ENCODE peak calls at places on chromosomes 5 and 9, in ten cellular contexts. N is EL; P is CD4-positive, alpha-beta memory T cell; U is fibroblast of gingiva; C is A549; Q is GM23338; W is stimulated activated CD8-positive, alpha-beta memory T cell treated with anti-CD3 and anti-CD28 coated beads, Interleukin-15, amount 100 ng/mL, for 48 hours; E is NCI-H526; F is cardiac fibroblast; Z is ACHN. H is an unnamed sample.

GRCh38 chr5:75756991-75757390 is 39.8 kb upstream of the POC5 start:
- DNase-seq in N (peak), P (no peak), U (no peak), C (no peak), Q (no peak), W (no peak), E (no peak), F (no peak), Z (peak), H (no peak)

GRCh38 chr5:178192244-178192643 is 5.1 kb upstream of the GMCL2 start:
- DNase-seq in N (no peak), P (no peak), U (no peak), C (no peak), Q (no peak), W (no peak), E (no peak), F (no peak), Z (no peak), H (no peak)

GRCh38 chr5:57478826-57479225 is 3.8 kb downstream of the ACTBL2 start:
- DNase-seq in N (no peak), P (no peak), U (no peak), C (no peak), Q (no peak), W (no peak), E (no peak), F (no peak), Z (no peak), H (no peak)

GRCh38 chr5:148011407-148012124 is 52.2 kb upstream of the SPINK5 start:
- DNase-seq in N (peak), P (no peak), U (peak), C (no peak), Q (no peak), W (no peak), E (peak), F (peak), Z (no peak), H (peak)

GRCh38 chr5:103582364-103582763 is 19.8 kb upstream of the NUDT12 start:
- DNase-seq in N (peak), P (no peak), U (peak), C (no peak), Q (peak), W (no peak), E (peak), F (peak), Z (peak), H (peak)

GRCh38 chr9:130895481-130896232 is 955 bp downstream of the QRFP start:
- DNase-seq in N (no peak), P (no peak), U (no peak), C (no peak), Q (peak), W (no peak), E (no peak), F (peak), Z (no peak), H (no peak)

GRCh38 chr9:17587113-17587512 is 8.2 kb downstream of the SH3GL2 start:
- DNase-seq in N (no peak), P (no peak), U (no peak), C (no peak), Q (peak), W (no peak), E (no peak), F (no peak), Z (no peak), H (no peak)

GRCh38 chr5:147751156-147751830 is 31.2 kb downstream of the JAKMIP2 start:
- DNase-seq in N (no peak), P (no peak), U (no peak), C (no peak), Q (no peak), W (no peak), E (no peak), F (no peak), Z (no peak), H (no peak)

GRCh38 chr5:130400091-130400490 is 495.8 kb downstream of the CHSY3 start:
- DNase-seq in N (peak), P (no peak), U (peak), C (peak), Q (no peak), W (no peak), E (no peak), F (peak), Z (no peak), H (peak)

GRCh38 chr9:37364751-37365360 is 57.6 kb upstream of the GRHPR start:
- DNase-seq in N (no peak), P (peak), U (no peak), C (no peak), Q (peak), W (peak), E (peak), F (no peak), Z (peak), H (no peak)

GRCh38 chr5:172932313-172933017 is 26.8 kb upstream of the RPL26L1 start:
- DNase-seq in N (peak), P (peak), U (peak), C (peak), Q (peak), W (peak), E (peak), F (peak), Z (peak), H (peak)

GRCh38 chr9:82332774-82333152 is 344.2 kb downstream of the SPATA31D1 start:
- DNase-seq in N (peak), P (no peak), U (no peak), C (no peak), Q (no peak), W (no peak), E (no peak), F (no peak), Z (peak), H (no peak)

GRCh38 chr9:74610523-74611061 is 113.5 kb downstream of the RORB start:
- DNase-seq in N (no peak), P (no peak), U (peak), C (no peak), Q (no peak), W (no peak), E (no peak), F (no peak), Z (no peak), H (no peak)

GRCh38 chr9:94804917-94805544 is 78.5 kb downstream of the AOPEP start:
- DNase-seq in N (no peak), P (no peak), U (no peak), C (no peak), Q (no peak), W (no peak), E (peak), F (no peak), Z (no peak), H (no peak)

GRCh38 chr9:129312731-129313130 is 134.7 kb upstream of the IER5L start:
- DNase-seq in N (no peak), P (no peak), U (no peak), C (no peak), Q (no peak), W (no peak), E (no peak), F (no peak), Z (no peak), H (no peak)

GRCh38 chr9:85130260-85130659 is 460.7 kb downstream of the NTRK2 start:
- DNase-seq in N (no peak), P (no peak), U (no peak), C (no peak), Q (no peak), W (no peak), E (no peak), F (no peak), Z (no peak), H (no peak)

GRCh38 chr5:10689391-10690081 is 71.5 kb downstream of the DAP start:
- DNase-seq in N (peak), P (no peak), U (peak), C (peak), Q (peak), W (no peak), E (peak), F (peak), Z (peak), H (peak)

GRCh38 chr9:132411091-132411508 is 1.1 kb downstream of the CFAP77 start:
- DNase-seq in N (peak), P (peak), U (no peak), C (peak), Q (peak), W (peak), E (peak), F (peak), Z (no peak), H (peak)

GRCh38 chr5:179120421-179120861 is 60.3 kb downstream of the ZNF354C start:
- DNase-seq in N (no peak), P (no peak), U (no peak), C (no peak), Q (no peak), W (no peak), E (no peak), F (no peak), Z (no peak), H (no peak)

GRCh38 chr9:132506907-132507669 is 75.3 kb upstream of the BARHL1 start:
- DNase-seq in N (no peak), P (no peak), U (no peak), C (no peak), Q (no peak), W (no peak), E (no peak), F (no peak), Z (no peak), H (no peak)

GRCh38 chr9:122192261-122192875 is 32.7 kb downstream of the MORN5 start:
- DNase-seq in N (no peak), P (no peak), U (no peak), C (no peak), Q (no peak), W (no peak), E (no peak), F (no peak), Z (no peak), H (no peak)

GRCh38 chr9:123109540-123110279 is 76.2 kb downstream of the GPR21 start:
- DNase-seq in N (no peak), P (no peak), U (no peak), C (no peak), Q (no peak), W (no peak), E (no peak), F (no peak), Z (no peak), H (no peak)

GRCh38 chr5:151562019-151562707 is 29.0 kb downstream of the FAT2 start:
- DNase-seq in N (no peak), P (no peak), U (no peak), C (no peak), Q (peak), W (no peak), E (no peak), F (no peak), Z (no peak), H (no peak)

GRCh38 chr9:120392711-120393110 is 187.3 kb downstream of the CDK5RAP2 start:
- DNase-seq in N (no peak), P (no peak), U (no peak), C (no peak), Q (no peak), W (no peak), E (no peak), F (no peak), Z (no peak), H (no peak)

GRCh38 chr9:842918-843468 is 1.5 kb downstream of the DMRT1 start:
- DNase-seq in N (no peak), P (no peak), U (no peak), C (no peak), Q (peak), W (no peak), E (no peak), F (no peak), Z (no peak), H (no peak)

GRCh38 chr5:132528866-132529634 is 14.3 kb downstream of the IL5 start:
- DNase-seq in N (no peak), P (peak), U (no peak), C (no peak), Q (no peak), W (no peak), E (no peak), F (no peak), Z (no peak), H (no peak)

GRCh38 chr9:134410835-134411217 is 84.6 kb downstream of the RXRA start:
- DNase-seq in N (no peak), P (no peak), U (no peak), C (no peak), Q (no peak), W (no peak), E (no peak), F (no peak), Z (no peak), H (no peak)

GRCh38 chr9:79939819-79940218 is 368.1 kb downstream of the TLE4 start:
- DNase-seq in N (no peak), P (no peak), U (peak), C (peak), Q (no peak), W (no peak), E (no peak), F (no peak), Z (no peak), H (no peak)

GRCh38 chr9:125529107-125529506 is 177.9 kb downstream of the MAPKAP1 start:
- DNase-seq in N (no peak), P (no peak), U (no peak), C (no peak), Q (no peak), W (no peak), E (no peak), F (no peak), Z (no peak), H (no peak)

GRCh38 chr9:32385135-32385884 is 867 bp downstream of the ACO1 start:
- DNase-seq in N (no peak), P (no peak), U (peak), C (peak), Q (no peak), W (no peak), E (peak), F (no peak), Z (no peak), H (no peak)

GRCh38 chr5:150368526-150368925 is 11.0 kb downstream of the TCOF1 start:
- DNase-seq in N (no peak), P (no peak), U (no peak), C (no peak), Q (no peak), W (no peak), E (no peak), F (no peak), Z (no peak), H (no peak)

H was measured in fibroblast of villous mesenchyme.